ENCODE peak calls at places on chromosomes 7 and 10, in nine cellular contexts. One of them, this sample, is unnamed.

GRCh38 chr7:89474456-89474855 is 678.9 kb upstream of the TEX47 start:
- DNase-seq in AG10803: no peak
- DNase-seq in colonic mucosa: no peak
- DNase-seq in stimulated activated CD4-positive, alpha-beta T cell treated with anti-CD3 and anti-CD28 coated beads, Interleukin-4, amount 100 ng/mL, for 48 hours: no peak
- DNase-seq in activated T-helper 1 cell treated with anti-CD3 and anti-CD28 coated beads, Interleukin-12 subunit alpha, Interleukin-12 subunit beta, Interleukin-2, Interleukin-4 antibody, amounts not matched to agents 30 ng/mL and 10 ng/mL and 1 ng/mL, durations not matched to agents 14 hours and 24 hours and 36 hours: no peak
- DNase-seq in NCI-H748 treated with DMSO at 0.1 percent for 48 hours: no peak
- DNase-seq in IMR-90: no peak
- DNase-seq in Panc1: no peak
- DNase-seq in mesendoderm: no peak
- DNase-seq in this sample: no peak

GRCh38 chr10:67327626-67328535 is 368.1 kb downstream of the CTNNA3 start:
- DNase-seq in AG10803: no peak
- DNase-seq in colonic mucosa: no peak
- DNase-seq in stimulated activated CD4-positive, alpha-beta T cell treated with anti-CD3 and anti-CD28 coated beads, Interleukin-4, amount 100 ng/mL, for 48 hours: no peak
- DNase-seq in activated T-helper 1 cell treated with anti-CD3 and anti-CD28 coated beads, Interleukin-12 subunit alpha, Interleukin-12 subunit beta, Interleukin-2, Interleukin-4 antibody, amounts not matched to agents 30 ng/mL and 10 ng/mL and 1 ng/mL, durations not matched to agents 14 hours and 24 hours and 36 hours: no peak
- DNase-seq in NCI-H748 treated with DMSO at 0.1 percent for 48 hours: no peak
- DNase-seq in IMR-90: no peak
- DNase-seq in Panc1: no peak
- DNase-seq in mesendoderm: no peak
- DNase-seq in this sample: no peak

GRCh38 chr10:126683466-126683865 is 13.0 kb upstream of the C10orf90 start:
- DNase-seq in AG10803: no peak
- DNase-seq in colonic mucosa: no peak
- DNase-seq in stimulated activated CD4-positive, alpha-beta T cell treated with anti-CD3 and anti-CD28 coated beads, Interleukin-4, amount 100 ng/mL, for 48 hours: no peak
- DNase-seq in activated T-helper 1 cell treated with anti-CD3 and anti-CD28 coated beads, Interleukin-12 subunit alpha, Interleukin-12 subunit beta, Interleukin-2, Interleukin-4 antibody, amounts not matched to agents 30 ng/mL and 10 ng/mL and 1 ng/mL, durations not matched to agents 14 hours and 24 hours and 36 hours: no peak
- DNase-seq in NCI-H748 treated with DMSO at 0.1 percent for 48 hours: no peak
- DNase-seq in IMR-90: no peak
- DNase-seq in Panc1: no peak
- DNase-seq in mesendoderm: no peak
- DNase-seq in this sample: no peak

GRCh38 chr10:77020426-77021040 is 617.1 kb downstream of the KCNMA1 start:
- DNase-seq in AG10803: no peak
- DNase-seq in colonic mucosa: no peak
- DNase-seq in stimulated activated CD4-positive, alpha-beta T cell treated with anti-CD3 and anti-CD28 coated beads, Interleukin-4, amount 100 ng/mL, for 48 hours: no peak
- DNase-seq in activated T-helper 1 cell treated with anti-CD3 and anti-CD28 coated beads, Interleukin-12 subunit alpha, Interleukin-12 subunit beta, Interleukin-2, Interleukin-4 antibody, amounts not matched to agents 30 ng/mL and 10 ng/mL and 1 ng/mL, durations not matched to agents 14 hours and 24 hours and 36 hours: no peak
- DNase-seq in NCI-H748 treated with DMSO at 0.1 percent for 48 hours: no peak
- DNase-seq in IMR-90: no peak
- DNase-seq in Panc1: no peak
- DNase-seq in mesendoderm: no peak
- DNase-seq in this sample: no peak

GRCh38 chr7:149817301-149817771 is 20.8 kb upstream of the ZNF862 start:
- DNase-seq in AG10803: no peak
- DNase-seq in colonic mucosa: no peak
- DNase-seq in stimulated activated CD4-positive, alpha-beta T cell treated with anti-CD3 and anti-CD28 coated beads, Interleukin-4, amount 100 ng/mL, for 48 hours: no peak
- DNase-seq in activated T-helper 1 cell treated with anti-CD3 and anti-CD28 coated beads, Interleukin-12 subunit alpha, Interleukin-12 subunit beta, Interleukin-2, Interleukin-4 antibody, amounts not matched to agents 30 ng/mL and 10 ng/mL and 1 ng/mL, durations not matched to agents 14 hours and 24 hours and 36 hours: no peak
- DNase-seq in NCI-H748 treated with DMSO at 0.1 percent for 48 hours: no peak
- DNase-seq in IMR-90: no peak
- DNase-seq in Panc1: no peak
- DNase-seq in mesendoderm: no peak
- DNase-seq in this sample: no peak

GRCh38 chr7:105408791-105409410 is 20.2 kb upstream of the SRPK2 start:
- DNase-seq in AG10803: no peak
- DNase-seq in colonic mucosa: no peak
- DNase-seq in stimulated activated CD4-positive, alpha-beta T cell treated with anti-CD3 and anti-CD28 coated beads, Interleukin-4, amount 100 ng/mL, for 48 hours: no peak
- DNase-seq in activated T-helper 1 cell treated with anti-CD3 and anti-CD28 coated beads, Interleukin-12 subunit alpha, Interleukin-12 subunit beta, Interleukin-2, Interleukin-4 antibody, amounts not matched to agents 30 ng/mL and 10 ng/mL and 1 ng/mL, durations not matched to agents 14 hours and 24 hours and 36 hours: no peak
- DNase-seq in NCI-H748 treated with DMSO at 0.1 percent for 48 hours: no peak
- DNase-seq in IMR-90: peak; percentile 17
- DNase-seq in Panc1: no peak
- DNase-seq in mesendoderm: no peak
- DNase-seq in this sample: no peak

GRCh38 chr7:41046221-41046761 is 656.6 kb downstream of the INHBA start:
- DNase-seq in AG10803: no peak
- DNase-seq in colonic mucosa: no peak
- DNase-seq in stimulated activated CD4-positive, alpha-beta T cell treated with anti-CD3 and anti-CD28 coated beads, Interleukin-4, amount 100 ng/mL, for 48 hours: no peak
- DNase-seq in activated T-helper 1 cell treated with anti-CD3 and anti-CD28 coated beads, Interleukin-12 subunit alpha, Interleukin-12 subunit beta, Interleukin-2, Interleukin-4 antibody, amounts not matched to agents 30 ng/mL and 10 ng/mL and 1 ng/mL, durations not matched to agents 14 hours and 24 hours and 36 hours: no peak
- DNase-seq in NCI-H748 treated with DMSO at 0.1 percent for 48 hours: no peak
- DNase-seq in IMR-90: peak; percentile 81
- DNase-seq in Panc1: no peak
- DNase-seq in mesendoderm: peak; percentile 22
- DNase-seq in this sample: no peak

GRCh38 chr7:112084506-112084905 is 121.7 kb downstream of the DOCK4 start:
- DNase-seq in AG10803: peak; percentile 17
- DNase-seq in colonic mucosa: no peak
- DNase-seq in stimulated activated CD4-positive, alpha-beta T cell treated with anti-CD3 and anti-CD28 coated beads, Interleukin-4, amount 100 ng/mL, for 48 hours: no peak
- DNase-seq in activated T-helper 1 cell treated with anti-CD3 and anti-CD28 coated beads, Interleukin-12 subunit alpha, Interleukin-12 subunit beta, Interleukin-2, Interleukin-4 antibody, amounts not matched to agents 30 ng/mL and 10 ng/mL and 1 ng/mL, durations not matched to agents 14 hours and 24 hours and 36 hours: no peak
- DNase-seq in NCI-H748 treated with DMSO at 0.1 percent for 48 hours: no peak
- DNase-seq in IMR-90: peak; percentile 54
- DNase-seq in Panc1: no peak
- DNase-seq in mesendoderm: no peak
- DNase-seq in this sample: no peak

GRCh38 chr10:124589491-124590006 is 127.9 kb downstream of the LHPP start:
- DNase-seq in AG10803: peak; percentile 12
- DNase-seq in colonic mucosa: no peak
- DNase-seq in stimulated activated CD4-positive, alpha-beta T cell treated with anti-CD3 and anti-CD28 coated beads, Interleukin-4, amount 100 ng/mL, for 48 hours: no peak
- DNase-seq in activated T-helper 1 cell treated with anti-CD3 and anti-CD28 coated beads, Interleukin-12 subunit alpha, Interleukin-12 subunit beta, Interleukin-2, Interleukin-4 antibody, amounts not matched to agents 30 ng/mL and 10 ng/mL and 1 ng/mL, durations not matched to agents 14 hours and 24 hours and 36 hours: no peak
- DNase-seq in NCI-H748 treated with DMSO at 0.1 percent for 48 hours: no peak
- DNase-seq in IMR-90: no peak
- DNase-seq in Panc1: no peak
- DNase-seq in mesendoderm: no peak
- DNase-seq in this sample: no peak

GRCh38 chr7:51304729-51305128 is 11.9 kb downstream of the COBL start:
- DNase-seq in AG10803: no peak
- DNase-seq in colonic mucosa: peak; percentile 7
- DNase-seq in stimulated activated CD4-positive, alpha-beta T cell treated with anti-CD3 and anti-CD28 coated beads, Interleukin-4, amount 100 ng/mL, for 48 hours: no peak
- DNase-seq in activated T-helper 1 cell treated with anti-CD3 and anti-CD28 coated beads, Interleukin-12 subunit alpha, Interleukin-12 subunit beta, Interleukin-2, Interleukin-4 antibody, amounts not matched to agents 30 ng/mL and 10 ng/mL and 1 ng/mL, durations not matched to agents 14 hours and 24 hours and 36 hours: no peak
- DNase-seq in NCI-H748 treated with DMSO at 0.1 percent for 48 hours: no peak
- DNase-seq in IMR-90: no peak
- DNase-seq in Panc1: no peak
- DNase-seq in mesendoderm: peak; percentile 73
- DNase-seq in this sample: no peak

GRCh38 chr10:1612910-1613309 is 124.4 kb downstream of the ADARB2 start:
- DNase-seq in AG10803: no peak
- DNase-seq in colonic mucosa: no peak
- DNase-seq in stimulated activated CD4-positive, alpha-beta T cell treated with anti-CD3 and anti-CD28 coated beads, Interleukin-4, amount 100 ng/mL, for 48 hours: no peak
- DNase-seq in activated T-helper 1 cell treated with anti-CD3 and anti-CD28 coated beads, Interleukin-12 subunit alpha, Interleukin-12 subunit beta, Interleukin-2, Interleukin-4 antibody, amounts not matched to agents 30 ng/mL and 10 ng/mL and 1 ng/mL, durations not matched to agents 14 hours and 24 hours and 36 hours: no peak
- DNase-seq in NCI-H748 treated with DMSO at 0.1 percent for 48 hours: no peak
- DNase-seq in IMR-90: no peak
- DNase-seq in Panc1: no peak
- DNase-seq in mesendoderm: no peak
- DNase-seq in this sample: no peak

GRCh38 chr10:73871915-73872710 is 2.2 kb downstream of the CAMK2G start:
- DNase-seq in AG10803: peak; percentile 59
- DNase-seq in colonic mucosa: peak; percentile 88
- DNase-seq in stimulated activated CD4-positive, alpha-beta T cell treated with anti-CD3 and anti-CD28 coated beads, Interleukin-4, amount 100 ng/mL, for 48 hours: no peak
- DNase-seq in activated T-helper 1 cell treated with anti-CD3 and anti-CD28 coated beads, Interleukin-12 subunit alpha, Interleukin-12 subunit beta, Interleukin-2, Interleukin-4 antibody, amounts not matched to agents 30 ng/mL and 10 ng/mL and 1 ng/mL, durations not matched to agents 14 hours and 24 hours and 36 hours: no peak
- DNase-seq in NCI-H748 treated with DMSO at 0.1 percent for 48 hours: no peak
- DNase-seq in IMR-90: peak; percentile 36
- DNase-seq in Panc1: no peak
- DNase-seq in mesendoderm: peak; percentile 56
- DNase-seq in this sample: no peak

GRCh38 chr10:36448760-36449681 is 676.4 kb upstream of the ANKRD30A start:
- DNase-seq in AG10803: no peak
- DNase-seq in colonic mucosa: no peak
- DNase-seq in stimulated activated CD4-positive, alpha-beta T cell treated with anti-CD3 and anti-CD28 coated beads, Interleukin-4, amount 100 ng/mL, for 48 hours: no peak
- DNase-seq in activated T-helper 1 cell treated with anti-CD3 and anti-CD28 coated beads, Interleukin-12 subunit alpha, Interleukin-12 subunit beta, Interleukin-2, Interleukin-4 antibody, amounts not matched to agents 30 ng/mL and 10 ng/mL and 1 ng/mL, durations not matched to agents 14 hours and 24 hours and 36 hours: no peak
- DNase-seq in NCI-H748 treated with DMSO at 0.1 percent for 48 hours: peak; percentile 73
- DNase-seq in IMR-90: peak; percentile 42
- DNase-seq in Panc1: no peak
- DNase-seq in mesendoderm: peak; percentile 78
- DNase-seq in this sample: no peak

GRCh38 chr10:81894616-81895015 is 19.6 kb downstream of the NRG3 start:
- DNase-seq in AG10803: no peak
- DNase-seq in colonic mucosa: no peak
- DNase-seq in stimulated activated CD4-positive, alpha-beta T cell treated with anti-CD3 and anti-CD28 coated beads, Interleukin-4, amount 100 ng/mL, for 48 hours: no peak
- DNase-seq in activated T-helper 1 cell treated with anti-CD3 and anti-CD28 coated beads, Interleukin-12 subunit alpha, Interleukin-12 subunit beta, Interleukin-2, Interleukin-4 antibody, amounts not matched to agents 30 ng/mL and 10 ng/mL and 1 ng/mL, durations not matched to agents 14 hours and 24 hours and 36 hours: no peak
- DNase-seq in NCI-H748 treated with DMSO at 0.1 percent for 48 hours: no peak
- DNase-seq in IMR-90: no peak
- DNase-seq in Panc1: no peak
- DNase-seq in mesendoderm: no peak
- DNase-seq in this sample: no peak

GRCh38 chr10:49080071-49080470 is 35.3 kb downstream of the VSTM4 start:
- DNase-seq in AG10803: peak; percentile 28
- DNase-seq in colonic mucosa: no peak
- DNase-seq in stimulated activated CD4-positive, alpha-beta T cell treated with anti-CD3 and anti-CD28 coated beads, Interleukin-4, amount 100 ng/mL, for 48 hours: no peak
- DNase-seq in activated T-helper 1 cell treated with anti-CD3 and anti-CD28 coated beads, Interleukin-12 subunit alpha, Interleukin-12 subunit beta, Interleukin-2, Interleukin-4 antibody, amounts not matched to agents 30 ng/mL and 10 ng/mL and 1 ng/mL, durations not matched to agents 14 hours and 24 hours and 36 hours: no peak
- DNase-seq in NCI-H748 treated with DMSO at 0.1 percent for 48 hours: no peak
- DNase-seq in IMR-90: peak; percentile 38
- DNase-seq in Panc1: no peak
- DNase-seq in mesendoderm: no peak
- DNase-seq in this sample: no peak

GRCh38 chr7:28729276-28729675 is 228.9 kb downstream of the TRIL start:
- DNase-seq in AG10803: no peak
- DNase-seq in colonic mucosa: no peak
- DNase-seq in stimulated activated CD4-positive, alpha-beta T cell treated with anti-CD3 and anti-CD28 coated beads, Interleukin-4, amount 100 ng/mL, for 48 hours: no peak
- DNase-seq in activated T-helper 1 cell treated with anti-CD3 and anti-CD28 coated beads, Interleukin-12 subunit alpha, Interleukin-12 subunit beta, Interleukin-2, Interleukin-4 antibody, amounts not matched to agents 30 ng/mL and 10 ng/mL and 1 ng/mL, durations not matched to agents 14 hours and 24 hours and 36 hours: no peak
- DNase-seq in NCI-H748 treated with DMSO at 0.1 percent for 48 hours: peak; percentile 98
- DNase-seq in IMR-90: no peak
- DNase-seq in Panc1: no peak
- DNase-seq in mesendoderm: no peak
- DNase-seq in this sample: no peak

GRCh38 chr7:150982348-150982747 is 4.2 kb upstream of the KCNH2 start:
- DNase-seq in AG10803: no peak
- DNase-seq in colonic mucosa: no peak
- DNase-seq in stimulated activated CD4-positive, alpha-beta T cell treated with anti-CD3 and anti-CD28 coated beads, Interleukin-4, amount 100 ng/mL, for 48 hours: no peak
- DNase-seq in activated T-helper 1 cell treated with anti-CD3 and anti-CD28 coated beads, Interleukin-12 subunit alpha, Interleukin-12 subunit beta, Interleukin-2, Interleukin-4 antibody, amounts not matched to agents 30 ng/mL and 10 ng/mL and 1 ng/mL, durations not matched to agents 14 hours and 24 hours and 36 hours: no peak
- DNase-seq in NCI-H748 treated with DMSO at 0.1 percent for 48 hours: no peak
- DNase-seq in IMR-90: no peak
- DNase-seq in Panc1: no peak
- DNase-seq in mesendoderm: no peak
- DNase-seq in this sample: no peak

This sample was measured in HL-60.